ENCODE peak calls at places on chromosomes 13 and 19, in five cellular contexts. One of them, this sample, is unnamed.
A peak's percentile ranks its signal among the peaks of the same experiment; 100 is the strongest.

GRCh38 chr19:28585796-28586195 is 627.2 kb downstream of the UQCRFS1 start:
- DNase-seq in body of pancreas: no peak
- DNase-seq in Peyer's patch: no peak
- DNase-seq in transverse colon: no peak
- DNase-seq in IMR-90: no peak
- DNase-seq in this sample: no peak

GRCh38 chr13:102825921-102826706 is 19.7 kb upstream of the ERCC5 start:
- DNase-seq in body of pancreas: no peak
- DNase-seq in Peyer's patch: no peak
- DNase-seq in transverse colon: no peak
- DNase-seq in IMR-90: peak; percentile 93
- DNase-seq in this sample: no peak

GRCh38 chr13:103403814-103404213 is 337.6 kb upstream of the SLC10A2 start:
- DNase-seq in body of pancreas: no peak
- DNase-seq in Peyer's patch: no peak
- DNase-seq in transverse colon: no peak
- DNase-seq in IMR-90: no peak
- DNase-seq in this sample: no peak

GRCh38 chr13:27605610-27606200 is 14.6 kb downstream of the LNX2 start:
- DNase-seq in body of pancreas: no peak
- DNase-seq in Peyer's patch: no peak
- DNase-seq in transverse colon: no peak
- DNase-seq in IMR-90: peak; percentile 33
- DNase-seq in this sample: no peak

GRCh38 chr19:38735257-38735686 is 9.0 kb downstream of the CAPN12 start:
- DNase-seq in body of pancreas: no peak
- DNase-seq in Peyer's patch: no peak
- DNase-seq in transverse colon: peak; percentile 73
- DNase-seq in IMR-90: no peak
- DNase-seq in this sample: peak; percentile 52

GRCh38 chr13:72507394-72508199 is 219.8 kb downstream of the MZT1 start:
- DNase-seq in body of pancreas: no peak
- DNase-seq in Peyer's patch: no peak
- DNase-seq in transverse colon: no peak
- DNase-seq in IMR-90: no peak
- DNase-seq in this sample: no peak

GRCh38 chr13:50650936-50651638 is 192.4 kb downstream of the DLEU7 start:
- DNase-seq in body of pancreas: no peak
- DNase-seq in Peyer's patch: no peak
- DNase-seq in transverse colon: no peak
- DNase-seq in IMR-90: peak; percentile 46
- DNase-seq in this sample: no peak

GRCh38 chr13:69556540-69557196 is 551.0 kb upstream of the ATXN8OS start:
- DNase-seq in body of pancreas: no peak
- DNase-seq in Peyer's patch: no peak
- DNase-seq in transverse colon: no peak
- DNase-seq in IMR-90: no peak
- DNase-seq in this sample: no peak

GRCh38 chr13:22655106-22655852 is 525.5 kb upstream of the SGCG start:
- DNase-seq in body of pancreas: no peak
- DNase-seq in Peyer's patch: no peak
- DNase-seq in transverse colon: no peak
- DNase-seq in IMR-90: no peak
- DNase-seq in this sample: no peak

GRCh38 chr13:99656843-99657506 is 155.7 kb downstream of the TM9SF2 start:
- DNase-seq in body of pancreas: no peak
- DNase-seq in Peyer's patch: no peak
- DNase-seq in transverse colon: no peak
- DNase-seq in IMR-90: no peak
- DNase-seq in this sample: no peak

GRCh38 chr19:41753936-41754529 is 1.3 kb upstream of the CEACAM6 start:
- DNase-seq in body of pancreas: peak; percentile 71
- DNase-seq in Peyer's patch: no peak
- DNase-seq in transverse colon: peak; percentile 77
- DNase-seq in IMR-90: peak; percentile 4
- DNase-seq in this sample: peak; percentile 75

GRCh38 chr19:39154626-39155100 is 29.1 kb downstream of the PAK4 start:
- DNase-seq in body of pancreas: peak; percentile 87
- DNase-seq in Peyer's patch: peak; percentile 71
- DNase-seq in transverse colon: peak; percentile 67
- DNase-seq in IMR-90: no peak
- DNase-seq in this sample: peak; percentile 85

GRCh38 chr19:54209748-54210494 is 9.3 kb downstream of the RPS9 start:
- DNase-seq in body of pancreas: peak; percentile 97
- DNase-seq in Peyer's patch: peak; percentile 81
- DNase-seq in transverse colon: peak; percentile 93
- DNase-seq in IMR-90: peak; percentile 98
- DNase-seq in this sample: peak; percentile 97

GRCh38 chr13:102286326-102286725 is 115.5 kb downstream of the FGF14 start:
- DNase-seq in body of pancreas: no peak
- DNase-seq in Peyer's patch: no peak
- DNase-seq in transverse colon: no peak
- DNase-seq in IMR-90: peak; percentile 96
- DNase-seq in this sample: no peak

GRCh38 chr19:46069841-46070341 is 29.1 kb upstream of the IGFL4 start:
- DNase-seq in body of pancreas: no peak
- DNase-seq in Peyer's patch: no peak
- DNase-seq in transverse colon: no peak
- DNase-seq in IMR-90: peak; percentile 93
- DNase-seq in this sample: no peak

DNA sequence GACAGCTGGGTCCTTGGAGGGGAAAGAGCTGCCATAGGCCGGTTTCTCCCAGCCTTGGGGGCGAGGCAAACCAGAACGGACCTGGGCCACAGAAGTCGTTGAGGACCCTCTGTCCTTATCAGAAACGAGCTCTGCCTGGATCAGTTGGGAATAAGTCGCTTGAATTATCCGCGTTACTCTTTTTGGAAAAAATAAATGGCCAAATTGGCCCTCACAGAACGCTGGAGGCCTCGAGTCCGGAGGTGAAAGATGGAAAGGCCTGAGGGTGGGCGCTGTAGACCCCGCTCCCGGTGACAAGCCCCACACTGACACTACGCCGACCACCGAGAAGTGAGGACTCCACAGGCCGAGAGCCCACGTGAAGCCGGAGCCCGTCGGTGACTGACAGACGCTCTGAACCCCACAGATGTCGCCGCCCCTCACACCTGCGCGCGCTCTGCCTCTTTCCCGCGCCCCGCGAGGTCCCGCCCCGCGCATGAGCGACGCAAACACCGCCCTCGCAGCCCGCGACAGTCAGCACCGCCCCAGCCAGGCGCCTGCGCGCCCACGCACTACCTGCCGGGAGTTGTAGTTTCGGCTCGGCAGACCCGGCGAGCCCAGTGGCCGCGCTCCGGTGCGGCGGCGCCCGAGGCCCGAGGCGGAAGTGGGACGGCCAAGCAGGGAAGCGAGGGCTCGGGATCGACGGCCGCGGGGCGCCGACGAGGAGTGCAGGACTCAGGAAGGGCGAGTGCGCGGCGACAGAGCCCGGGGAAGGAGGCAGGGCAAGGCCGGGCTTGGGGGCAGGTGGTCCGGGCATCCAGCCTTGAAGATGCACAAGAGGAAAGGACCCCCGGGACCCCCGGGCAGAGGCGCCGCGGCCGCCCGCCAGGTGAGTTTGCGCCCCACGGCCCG is at the start of the genes BRME1 and CC2D1A:
- DNase-seq in body of pancreas: peak; percentile 97
- DNase-seq in Peyer's patch: peak; percentile 97
- DNase-seq in transverse colon: peak; percentile 96
- DNase-seq in IMR-90: peak; percentile 75
- DNase-seq in this sample: peak; percentile 96
- TF ChIP-seq POLR2A in body of pancreas: no peak
- TF ChIP-seq POLR2A in Peyer's patch: peak; percentile 80
- TF ChIP-seq POLR2A in transverse colon: peak; percentile 86
- TF ChIP-seq POLR2A in IMR-90: no peak
- TF ChIP-seq POLR2A in this sample: peak; percentile 35

DNA sequence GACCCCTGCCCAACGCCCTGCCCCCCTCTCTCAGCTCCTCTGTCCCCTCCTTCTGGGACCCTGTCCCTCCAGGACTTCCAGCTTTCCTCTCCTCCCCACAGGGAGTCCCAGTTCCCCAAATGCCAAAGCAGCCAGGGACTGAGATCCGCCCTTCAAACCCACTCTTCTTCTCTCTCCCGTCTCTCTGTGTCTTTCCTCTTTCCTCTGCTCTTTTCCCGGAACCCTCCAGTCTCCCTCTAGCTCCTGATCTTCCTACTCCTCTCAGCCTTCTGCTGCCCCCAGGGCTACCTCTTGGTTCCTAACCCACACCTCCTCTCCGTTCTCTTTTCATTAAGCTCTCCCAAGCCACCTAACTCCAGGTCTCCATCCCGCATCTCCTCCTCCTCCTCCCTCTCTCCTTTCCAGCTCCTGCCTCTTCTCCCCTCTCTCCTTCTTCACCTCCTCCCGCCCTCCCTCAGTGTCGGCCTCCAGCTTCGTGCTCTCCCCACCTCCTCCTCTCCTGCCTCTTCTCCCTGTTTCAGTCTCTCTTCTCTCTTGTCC is at the start of gene CA11:
- DNase-seq in body of pancreas: no peak
- DNase-seq in Peyer's patch: no peak
- DNase-seq in transverse colon: no peak
- DNase-seq in IMR-90: no peak
- DNase-seq in this sample: no peak
- TF ChIP-seq POLR2A in body of pancreas: no peak
- TF ChIP-seq POLR2A in Peyer's patch: no peak
- TF ChIP-seq POLR2A in transverse colon: no peak
- TF ChIP-seq POLR2A in IMR-90: no peak
- TF ChIP-seq POLR2A in this sample: no peak

GRCh38 chr19:1648156-1648925 is 4.1 kb downstream of the TCF3 start:
- DNase-seq in body of pancreas: no peak
- DNase-seq in Peyer's patch: no peak
- DNase-seq in transverse colon: peak; percentile 61
- DNase-seq in IMR-90: no peak
- DNase-seq in this sample: no peak
- TF ChIP-seq POLR2A in body of pancreas: no peak
- TF ChIP-seq POLR2A in Peyer's patch: no peak
- TF ChIP-seq POLR2A in transverse colon: no peak
- TF ChIP-seq POLR2A in IMR-90: no peak
- TF ChIP-seq POLR2A in this sample: no peak

GRCh38 chr19:6740589-6741348 is 1.3 kb downstream of the TRIP10 start:
- DNase-seq in body of pancreas: peak; percentile 48
- DNase-seq in Peyer's patch: peak; percentile 70
- DNase-seq in transverse colon: peak; percentile 62
- DNase-seq in IMR-90: peak; percentile 19
- DNase-seq in this sample: peak; percentile 45
- TF ChIP-seq POLR2A in body of pancreas: no peak
- TF ChIP-seq POLR2A in Peyer's patch: no peak
- TF ChIP-seq POLR2A in transverse colon: peak; percentile 17
- TF ChIP-seq POLR2A in IMR-90: no peak
- TF ChIP-seq POLR2A in this sample: no peak

DNA sequence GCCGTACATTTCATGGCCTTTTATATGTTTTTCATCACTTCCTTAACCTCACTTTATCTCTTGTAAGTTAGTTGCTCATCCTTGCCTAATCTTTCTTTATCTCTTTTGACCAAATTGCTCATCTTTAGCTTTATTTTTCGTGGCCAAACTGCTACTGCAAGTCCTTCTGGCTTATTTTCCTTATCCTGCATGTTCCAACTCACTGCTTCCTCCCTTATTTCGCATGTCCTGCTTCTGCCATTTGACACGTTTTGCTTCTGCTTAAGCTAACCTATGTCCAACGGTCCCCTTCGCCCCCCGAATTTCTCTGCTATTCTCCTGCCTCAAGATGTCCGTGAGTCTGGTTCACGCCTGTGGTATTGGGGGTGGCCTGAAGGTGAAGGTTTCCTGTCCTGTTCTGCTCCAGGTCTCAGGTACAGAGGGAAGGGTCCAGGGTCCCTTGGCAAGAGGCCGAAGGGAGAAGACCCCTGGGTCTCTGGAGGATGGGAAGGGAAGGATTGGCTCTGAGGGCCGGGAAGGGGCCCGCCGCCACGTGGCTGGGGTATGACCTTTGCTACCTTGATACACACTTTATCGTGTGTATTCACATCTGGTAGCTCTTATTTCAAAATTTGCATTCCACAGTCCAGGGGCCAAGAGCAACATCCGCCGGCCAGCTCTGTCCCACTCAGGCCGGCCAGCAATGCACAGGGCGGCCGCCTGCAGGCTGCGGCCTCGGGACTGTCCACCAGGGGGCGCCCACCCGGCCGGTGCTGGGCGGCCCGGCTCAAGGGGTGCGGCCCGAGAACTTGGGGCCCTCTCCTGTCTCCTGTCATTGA is 2.9 kb upstream of the C19orf85 start:
- DNase-seq in body of pancreas: peak; percentile 62
- DNase-seq in Peyer's patch: peak; percentile 84
- DNase-seq in transverse colon: peak; percentile 75
- DNase-seq in IMR-90: peak; percentile 65
- DNase-seq in this sample: peak; percentile 75
- TF ChIP-seq POLR2A in body of pancreas: no peak
- TF ChIP-seq POLR2A in Peyer's patch: no peak
- TF ChIP-seq POLR2A in transverse colon: no peak
- TF ChIP-seq POLR2A in IMR-90: no peak
- TF ChIP-seq POLR2A in this sample: no peak

This sample was measured in stomach.